ENCODE peak calls at places on chromosomes 5 and 9, in five cellular contexts. I is uterus, Y is neural progenitor cell, Z is hepatocyte, B is NT2/D1. U is an unnamed sample.
A peak's percentile ranks its signal among the peaks of the same experiment; 100 is the strongest.

GRCh38 chr5:110063640-110064592 is 374.2 kb downstream of the MAN2A1 start:
- DNase-seq in B (no peak), Y (no peak), Z (peak; percentile 14), I (no peak), U (no peak)

GRCh38 chr9:128254855-128255759 is 20.7 kb downstream of the GOLGA2 start:
- DNase-seq in I (peak; percentile 46), Y (peak; percentile 89), B (peak; percentile 57), Z (peak; percentile 83), U (peak; percentile 91)

GRCh38 chr5:57412680-57413079 is 69.9 kb downstream of the ACTBL2 start:
- DNase-seq in Z (no peak), I (no peak), B (no peak), Y (no peak), U (no peak)

GRCh38 chr5:33890147-33890546 is 1.6 kb downstream of the ADAMTS12 start:
- DNase-seq in Z (no peak), B (no peak), Y (peak; percentile 22), I (no peak), U (no peak)

GRCh38 chr5:168570490-168571328 is 8.5 kb downstream of the PANK3 start:
- DNase-seq in Y (no peak), B (no peak), Z (no peak), I (no peak), U (no peak)

GRCh38 chr5:757931-758697 is 26.4 kb downstream of the ZDHHC11B start:
- DNase-seq in Z (peak; percentile 68), I (no peak), Y (peak; percentile 81), B (no peak), U (peak; percentile 59)

GRCh38 chr9:105118646-105119045 is 125.8 kb upstream of the SLC44A1 start:
- DNase-seq in Y (no peak), B (no peak), I (no peak), Z (no peak), U (no peak)

GRCh38 chr5:137095597-137095996 is 403.5 kb downstream of the SPOCK1 start:
- DNase-seq in I (no peak), Y (no peak), B (no peak), Z (no peak), U (no peak)

GRCh38 chr5:157303667-157304327 is 37.9 kb downstream of the CYFIP2 start:
- DNase-seq in Y (peak; percentile 63), I (no peak), B (peak; percentile 23), Z (no peak), U (no peak)

GRCh38 chr5:87410941-87411340 is 1.8 kb downstream of the CCNH start:
- DNase-seq in I (no peak), B (no peak), Y (no peak), Z (no peak), U (no peak)

GRCh38 chr5:130992095-130992494 is 173.0 kb downstream of the HINT1 start:
- DNase-seq in Y (no peak), B (no peak), Z (peak; percentile 62), I (no peak), U (no peak)

GRCh38 chr9:113345165-113345564 is 4.2 kb upstream of the BSPRY start:
- DNase-seq in B (no peak), Y (no peak), I (no peak), Z (no peak), U (no peak)

GRCh38 chr9:13816837-13817236 is 497.1 kb downstream of the NFIB start:
- DNase-seq in Y (no peak), Z (no peak), I (no peak), B (no peak), U (no peak)

GRCh38 chr5:175253597-175253996 is 190.4 kb downstream of the DRD1 start:
- DNase-seq in Y (no peak), Z (no peak), B (no peak), I (no peak), U (no peak)

GRCh38 chr9:89853161-89853560 is 248.3 kb downstream of the GADD45G start:
- DNase-seq in B (no peak), Z (no peak), Y (no peak), I (no peak), U (no peak)

GRCh38 chr9:108934323-108934885 is at the start of gene ABITRAM:
- DNase-seq in I (peak; percentile 56), B (peak; percentile 66), Z (peak; percentile 94), Y (peak; percentile 96), U (peak; percentile 83)

GRCh38 chr5:125700380-125700856 is 722.8 kb upstream of the GRAMD2B start:
- DNase-seq in B (no peak), I (no peak), Z (peak; percentile 29), Y (peak; percentile 8), U (peak; percentile 11)

GRCh38 chr9:25935188-25935587 is 256.9 kb upstream of the TUSC1 start:
- DNase-seq in Z (no peak), B (no peak), Y (no peak), I (no peak), U (no peak)

GRCh38 chr5:34898258-34898895 is 16.9 kb downstream of the RAD1 start:
- DNase-seq in Y (peak; percentile 82), B (peak; percentile 51), Z (peak; percentile 87), I (peak; percentile 77), U (peak; percentile 66)

GRCh38 chr5:103120607-103121200 is 603 bp downstream of the PPIP5K2 start:
- DNase-seq in I (no peak), Y (peak; percentile 33), B (no peak), Z (peak; percentile 23), U (no peak)

GRCh38 chr5:58363850-58364249 is 96.0 kb downstream of the PLK2 start:
- DNase-seq in B (no peak), Y (no peak), Z (no peak), I (no peak), U (no peak)

GRCh38 chr5:33321026-33321425 is 119.7 kb upstream of the TARS1 start:
- DNase-seq in B (no peak), Z (peak; percentile 16), Y (no peak), I (peak; percentile 82), U (no peak)

GRCh38 chr9:80649001-80649420 is 1040.3 kb downstream of the TLE1 start:
- DNase-seq in B (no peak), I (peak; percentile 52), Y (no peak), Z (peak; percentile 56), U (no peak)

GRCh38 chr9:35364817-35365585 is 124.9 kb upstream of the RUSC2 start:
- DNase-seq in Y (no peak), Z (peak; percentile 12), B (no peak), I (no peak), U (no peak)

GRCh38 chr5:16529319-16529718 is 63.7 kb upstream of the ZNF622 start:
- DNase-seq in Z (peak; percentile 30), B (no peak), Y (no peak), I (no peak), U (no peak)

GRCh38 chr5:135491552-135492318 is 39.6 kb upstream of the TIFAB start:
- DNase-seq in B (no peak), Y (peak; percentile 79), Z (peak; percentile 63), I (no peak), U (peak; percentile 27)

GRCh38 chr5:153901449-153901848 is 137.3 kb downstream of the FAM114A2 start:
- DNase-seq in Y (no peak), I (no peak), Z (no peak), B (no peak), U (no peak)

GRCh38 chr5:76715734-76716455 is at the start of gene F2R:
- DNase-seq in I (no peak), Y (peak; percentile 91), B (no peak), Z (peak; percentile 83), U (peak; percentile 44)

GRCh38 chr5:176656467-176656990 is 9.2 kb downstream of the TSPAN17 start:
- DNase-seq in Z (no peak), Y (no peak), B (no peak), I (no peak), U (no peak)

GRCh38 chr9:68523367-68523936 is 17.2 kb downstream of the TMEM252 start:
- DNase-seq in Y (no peak), I (no peak), B (no peak), Z (no peak), U (no peak)

GRCh38 chr9:89655990-89656657 is 51.3 kb downstream of the GADD45G start:
- DNase-seq in Y (no peak), B (no peak), I (peak; percentile 73), Z (no peak), U (no peak)

GRCh38 chr9:121071356-121071755 is 3.4 kb upstream of the CNTRL start:
- DNase-seq in Z (no peak), I (no peak), B (no peak), Y (no peak), U (no peak)
- H3K4me1 ChIP-seq in Z (peaks cover 8% of the 10 kb centered on the region), I (no peaks in the 10 kb centered on the region), B (no peaks in the 10 kb centered on the region), Y (peaks cover 10% of the 10 kb centered on the region), U (no peaks in the 10 kb centered on the region)

GRCh38 chr9:83266618-83267543 is 203.9 kb upstream of the RASEF start:
- DNase-seq in Z (peak; percentile 39), I (peak; percentile 32), Y (no peak), B (no peak), U (peak; percentile 27)
- H3K4me3 ChIP-seq in Z (no peak overlapping the region), I (no peak overlapping the region), Y (no peak overlapping the region), B (no peak overlapping the region), U (no peak overlapping the region)

DNA sequence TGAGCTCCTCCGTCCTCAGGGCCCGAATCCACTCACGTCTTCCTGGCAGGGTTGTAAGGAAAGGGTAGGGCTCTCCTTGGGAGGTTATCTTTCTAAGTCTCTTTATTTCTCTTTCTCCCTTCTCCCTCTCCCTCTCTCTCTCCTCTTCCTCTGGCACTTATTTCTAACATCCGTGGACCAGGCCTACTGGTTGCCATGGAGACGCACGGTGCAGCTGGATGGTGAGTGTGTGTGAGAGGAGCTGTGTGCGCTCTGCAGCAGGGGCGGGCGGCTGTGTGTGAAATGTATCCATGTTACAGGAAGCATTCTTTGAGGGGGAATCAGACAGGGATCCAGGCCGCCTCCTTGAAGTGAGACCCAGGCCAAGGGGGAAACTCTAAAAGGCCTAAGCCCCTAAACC is 32.2 kb downstream of the PCDH1 start:
- DNase-seq in Z (peak; percentile 64), Y (peak; percentile 85), I (no peak), B (no peak), U (peak; percentile 94)
- H3K4me1 ChIP-seq in Z (peaks cover 12% of the 10 kb centered on the region), Y (peaks cover 76% of the 10 kb centered on the region), I (no peaks in the 10 kb centered on the region), B (peaks cover 25% of the 10 kb centered on the region), U (peaks cover 57% of the 10 kb centered on the region)

DNA sequence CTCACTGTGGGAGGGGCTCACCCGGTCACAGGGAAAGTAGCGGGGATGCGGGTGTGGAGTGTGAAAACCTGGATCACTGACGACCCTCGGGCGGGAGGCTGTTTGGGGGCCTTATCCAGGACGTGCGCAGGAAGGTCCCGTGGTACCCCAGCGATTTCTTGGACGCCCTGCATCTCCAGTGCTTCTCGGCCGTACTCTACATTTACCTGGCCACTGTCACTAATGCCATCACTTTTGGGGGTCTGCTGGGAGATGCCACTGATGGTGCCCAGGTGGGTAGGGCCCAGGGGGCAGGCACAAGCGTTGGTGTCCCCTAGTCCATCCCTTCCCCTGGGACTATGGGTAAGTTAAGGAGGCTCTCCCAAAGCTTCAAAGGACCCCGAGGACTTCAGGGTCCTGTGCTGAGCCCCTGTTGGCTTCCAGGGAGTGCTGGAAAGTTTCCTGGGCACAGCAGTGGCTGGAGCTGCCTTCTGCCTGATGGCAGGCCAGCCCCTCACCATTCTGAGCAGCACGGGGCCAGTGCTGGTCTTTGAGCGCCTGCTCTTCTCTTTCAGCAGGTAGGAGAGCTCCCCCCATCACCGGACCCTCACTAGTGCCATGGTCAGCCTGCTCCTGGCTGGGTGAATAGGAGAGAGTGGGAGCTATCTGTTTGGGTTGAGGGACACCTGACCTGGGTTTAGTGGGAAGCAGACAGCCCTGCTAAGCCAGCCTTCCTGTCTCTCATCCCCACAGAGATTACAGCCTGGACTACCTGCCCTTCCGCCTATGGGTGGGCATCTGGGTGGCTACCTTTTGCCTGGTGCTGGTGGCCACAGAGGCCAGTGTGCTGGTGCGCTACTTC is 3.9 kb downstream of the SLC4A9 start:
- DNase-seq in B (no peak), Z (no peak), Y (no peak), I (no peak), U (no peak)
- H3K4me3 ChIP-seq in B (peak overlapping the region; percentile 45), Z (no peak overlapping the region), Y (peak overlapping the region; percentile 47), I (no peak overlapping the region), U (peak overlapping the region; percentile 35)

U was measured in BE2C.